ENCODE peak calls at places on chromosomes 4 and X, in eight cellular contexts. A, E, Y, V, L, C, I and Z are unnamed samples.

GRCh38 chrX:109399831-109400230 is 82.1 kb downstream of the GUCY2F start:
- DNase-seq in A (no peak), E (no peak), Y (no peak), V (no peak), L (no peak), C (no peak), I (no peak), Z (no peak)

GRCh38 chr4:99968330-99968729 is 18.3 kb upstream of the H2AZ1 start:
- DNase-seq in A (no peak), E (no peak), Y (no peak), V (no peak), L (no peak), C (peak; percentile 56), I (no peak), Z (no peak)

GRCh38 chrX:39752820-39753219 is 344.9 kb downstream of the BCOR start:
- DNase-seq in A (no peak), E (no peak), Y (no peak), V (no peak), L (no peak), C (no peak), I (no peak), Z (no peak)

GRCh38 chr4:98653890-98654867 is 4.2 kb downstream of the TSPAN5 start:
- DNase-seq in A (no peak), E (no peak), Y (no peak), V (no peak), L (no peak), C (peak; percentile 92), I (no peak), Z (no peak)

GRCh38 chrX:153969904-153970397 is 1.7 kb downstream of the HCFC1 start:
- DNase-seq in A (no peak), E (no peak), Y (no peak), V (no peak), L (peak; percentile 62), C (no peak), I (no peak), Z (no peak)

GRCh38 chr4:6380746-6381411 is 91.5 kb downstream of the PPP2R2C start:
- DNase-seq in A (no peak), E (no peak), Y (no peak), V (no peak), L (no peak), C (no peak), I (no peak), Z (no peak)

GRCh38 chr4:75698162-75698962 is 25.2 kb upstream of the G3BP2 start:
- DNase-seq in A (no peak), E (no peak), Y (no peak), V (no peak), L (no peak), C (no peak), I (no peak), Z (no peak)

GRCh38 chr4:101348367-101348827 is 1.1 kb upstream of the PPP3CA start:
- DNase-seq in A (no peak), E (no peak), Y (no peak), V (no peak), L (peak; percentile 80), C (no peak), I (no peak), Z (no peak)

GRCh38 chr4:6494431-6495295 is 22.2 kb upstream of the PPP2R2C start:
- DNase-seq in A (no peak), E (no peak), Y (no peak), V (no peak), L (no peak), C (no peak), I (no peak), Z (no peak)